ENCODE peak calls at places on chromosomes 1 and 21, in ten cellular contexts. One of them, this sample, is unnamed.

GRCh38 chr1:152449661-152450060 is 35.6 kb upstream of the CRNN start:
- DNase-seq in body of pancreas: no peak
- DNase-seq in mucosa of descending colon: no peak
- DNase-seq in endothelial cell of umbilical vein: no peak
- DNase-seq in stomach: no peak
- DNase-seq in neuronal stem cell: no peak
- DNase-seq in foreskin keratinocyte: no peak
- DNase-seq in CD4-positive, CD25-positive, alpha-beta regulatory T cell: no peak
- DNase-seq in adrenal gland: no peak
- DNase-seq in tibial artery: no peak
- DNase-seq in this sample: no peak

GRCh38 chr1:117093091-117093534 is 28.4 kb downstream of the TRIM45 start:
- DNase-seq in body of pancreas: no peak
- DNase-seq in mucosa of descending colon: no peak
- DNase-seq in endothelial cell of umbilical vein: peak; percentile 96
- DNase-seq in stomach: peak; percentile 31
- DNase-seq in neuronal stem cell: peak; percentile 23
- DNase-seq in foreskin keratinocyte: peak; percentile 99
- DNase-seq in CD4-positive, CD25-positive, alpha-beta regulatory T cell: peak; percentile 22
- DNase-seq in adrenal gland: peak; percentile 76
- DNase-seq in tibial artery: peak; percentile 74
- DNase-seq in this sample: peak; percentile 55

GRCh38 chr21:31597683-31598082 is 61.8 kb upstream of the SOD1 start:
- DNase-seq in body of pancreas: no peak
- DNase-seq in mucosa of descending colon: no peak
- DNase-seq in endothelial cell of umbilical vein: no peak
- DNase-seq in stomach: no peak
- DNase-seq in neuronal stem cell: no peak
- DNase-seq in foreskin keratinocyte: no peak
- DNase-seq in CD4-positive, CD25-positive, alpha-beta regulatory T cell: no peak
- DNase-seq in adrenal gland: no peak
- DNase-seq in tibial artery: no peak
- DNase-seq in this sample: peak; percentile 26

GRCh38 chr21:25459365-25459764 is 147.9 kb downstream of the MRPL39 start:
- DNase-seq in body of pancreas: no peak
- DNase-seq in mucosa of descending colon: no peak
- DNase-seq in endothelial cell of umbilical vein: no peak
- DNase-seq in stomach: no peak
- DNase-seq in neuronal stem cell: no peak
- DNase-seq in foreskin keratinocyte: no peak
- DNase-seq in CD4-positive, CD25-positive, alpha-beta regulatory T cell: no peak
- DNase-seq in adrenal gland: no peak
- DNase-seq in tibial artery: no peak
- DNase-seq in this sample: no peak

GRCh38 chr1:22611530-22611947 is 24.9 kb upstream of the C1QA start:
- DNase-seq in body of pancreas: peak; percentile 38
- DNase-seq in mucosa of descending colon: no peak
- DNase-seq in endothelial cell of umbilical vein: peak; percentile 53
- DNase-seq in stomach: no peak
- DNase-seq in neuronal stem cell: peak; percentile 80
- DNase-seq in foreskin keratinocyte: peak; percentile 53
- DNase-seq in CD4-positive, CD25-positive, alpha-beta regulatory T cell: peak; percentile 25
- DNase-seq in adrenal gland: peak; percentile 50
- DNase-seq in tibial artery: no peak
- DNase-seq in this sample: peak; percentile 80

GRCh38 chr1:88698140-88698539 is 14.1 kb downstream of the PKN2 start:
- DNase-seq in body of pancreas: no peak
- DNase-seq in mucosa of descending colon: no peak
- DNase-seq in endothelial cell of umbilical vein: peak; percentile 57
- DNase-seq in stomach: no peak
- DNase-seq in neuronal stem cell: no peak
- DNase-seq in foreskin keratinocyte: no peak
- DNase-seq in CD4-positive, CD25-positive, alpha-beta regulatory T cell: no peak
- DNase-seq in adrenal gland: no peak
- DNase-seq in tibial artery: no peak
- DNase-seq in this sample: no peak

GRCh38 chr1:2330035-2330434 is 61.3 kb downstream of the MORN1 start:
- DNase-seq in body of pancreas: no peak
- DNase-seq in mucosa of descending colon: no peak
- DNase-seq in endothelial cell of umbilical vein: no peak
- DNase-seq in stomach: no peak
- DNase-seq in neuronal stem cell: no peak
- DNase-seq in foreskin keratinocyte: no peak
- DNase-seq in CD4-positive, CD25-positive, alpha-beta regulatory T cell: no peak
- DNase-seq in adrenal gland: no peak
- DNase-seq in tibial artery: no peak
- DNase-seq in this sample: no peak

GRCh38 chr1:40389871-40390560 is 16.5 kb downstream of the SMAP2 start:
- DNase-seq in body of pancreas: peak; percentile 49
- DNase-seq in mucosa of descending colon: no peak
- DNase-seq in endothelial cell of umbilical vein: no peak
- DNase-seq in stomach: peak; percentile 53
- DNase-seq in neuronal stem cell: no peak
- DNase-seq in foreskin keratinocyte: no peak
- DNase-seq in CD4-positive, CD25-positive, alpha-beta regulatory T cell: no peak
- DNase-seq in adrenal gland: no peak
- DNase-seq in tibial artery: peak; percentile 76
- DNase-seq in this sample: no peak

GRCh38 chr1:224644553-224645154 is 28.5 kb downstream of the CNIH3 start:
- DNase-seq in body of pancreas: peak; percentile 56
- DNase-seq in mucosa of descending colon: no peak
- DNase-seq in endothelial cell of umbilical vein: peak; percentile 54
- DNase-seq in stomach: peak; percentile 39
- DNase-seq in neuronal stem cell: peak; percentile 43
- DNase-seq in foreskin keratinocyte: peak; percentile 38
- DNase-seq in CD4-positive, CD25-positive, alpha-beta regulatory T cell: peak; percentile 67
- DNase-seq in adrenal gland: peak; percentile 52
- DNase-seq in tibial artery: no peak
- DNase-seq in this sample: peak; percentile 71

GRCh38 chr1:54407957-54408700 is 1.9 kb upstream of the SSBP3 start:
- DNase-seq in body of pancreas: no peak
- DNase-seq in mucosa of descending colon: no peak
- DNase-seq in endothelial cell of umbilical vein: peak; percentile 77
- DNase-seq in stomach: no peak
- DNase-seq in neuronal stem cell: no peak
- DNase-seq in foreskin keratinocyte: peak; percentile 71
- DNase-seq in CD4-positive, CD25-positive, alpha-beta regulatory T cell: no peak
- DNase-seq in adrenal gland: peak; percentile 68
- DNase-seq in tibial artery: no peak
- DNase-seq in this sample: no peak

GRCh38 chr1:54410359-54410758 is 4.2 kb upstream of the SSBP3 start:
- DNase-seq in body of pancreas: no peak
- DNase-seq in mucosa of descending colon: no peak
- DNase-seq in endothelial cell of umbilical vein: no peak
- DNase-seq in stomach: no peak
- DNase-seq in neuronal stem cell: no peak
- DNase-seq in foreskin keratinocyte: no peak
- DNase-seq in CD4-positive, CD25-positive, alpha-beta regulatory T cell: no peak
- DNase-seq in adrenal gland: no peak
- DNase-seq in tibial artery: no peak
- DNase-seq in this sample: no peak

GRCh38 chr1:54407201-54407956 is 1.2 kb upstream of the SSBP3 start:
- DNase-seq in body of pancreas: peak; percentile 84
- DNase-seq in mucosa of descending colon: peak; percentile 67
- DNase-seq in endothelial cell of umbilical vein: peak; percentile 92
- DNase-seq in stomach: peak; percentile 75
- DNase-seq in neuronal stem cell: peak; percentile 89
- DNase-seq in foreskin keratinocyte: peak; percentile 88
- DNase-seq in CD4-positive, CD25-positive, alpha-beta regulatory T cell: peak; percentile 93
- DNase-seq in adrenal gland: peak; percentile 86
- DNase-seq in tibial artery: peak; percentile 77
- DNase-seq in this sample: peak; percentile 78

GRCh38 chr1:54409156-54410142 is 3.3 kb upstream of the SSBP3 start:
- DNase-seq in body of pancreas: no peak
- DNase-seq in mucosa of descending colon: peak; percentile 67
- DNase-seq in endothelial cell of umbilical vein: no peak
- DNase-seq in stomach: peak; percentile 28
- DNase-seq in neuronal stem cell: no peak
- DNase-seq in foreskin keratinocyte: no peak
- DNase-seq in CD4-positive, CD25-positive, alpha-beta regulatory T cell: peak; percentile 79
- DNase-seq in adrenal gland: no peak
- DNase-seq in tibial artery: no peak
- DNase-seq in this sample: no peak

DNA sequence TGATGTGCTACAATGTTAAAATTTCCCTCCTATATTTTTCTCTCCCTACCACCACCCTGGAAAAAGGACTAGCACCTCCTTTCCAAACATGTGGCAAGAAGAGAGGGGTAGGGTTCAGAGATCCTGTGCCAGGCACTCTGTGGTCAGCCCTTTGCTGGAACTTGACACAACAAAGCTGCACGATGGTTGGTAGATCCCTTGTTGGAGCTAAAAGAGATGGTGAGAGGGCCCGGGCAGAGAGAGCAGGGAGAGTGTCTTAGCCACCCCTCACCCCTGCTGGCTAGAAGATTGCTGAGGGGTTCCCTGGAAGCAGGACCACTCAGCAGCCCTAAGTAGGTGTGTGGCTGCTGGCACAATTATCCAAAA is 2.5 kb upstream of the SSBP3 start:
- DNase-seq in body of pancreas: no peak
- DNase-seq in mucosa of descending colon: no peak
- DNase-seq in endothelial cell of umbilical vein: no peak
- DNase-seq in stomach: no peak
- DNase-seq in neuronal stem cell: no peak
- DNase-seq in foreskin keratinocyte: no peak
- DNase-seq in CD4-positive, CD25-positive, alpha-beta regulatory T cell: no peak
- DNase-seq in adrenal gland: no peak
- DNase-seq in tibial artery: no peak
- DNase-seq in this sample: no peak
- H3K4me1 ChIP-seq in body of pancreas: peaks cover 27% of the 10 kb centered on the region
- H3K4me1 ChIP-seq in mucosa of descending colon: peaks cover 40% of the 10 kb centered on the region
- H3K4me1 ChIP-seq in endothelial cell of umbilical vein: peaks cover 40% of the 10 kb centered on the region
- H3K4me1 ChIP-seq in stomach: peaks cover 55% of the 10 kb centered on the region
- H3K4me1 ChIP-seq in neuronal stem cell: peaks cover 35% of the 10 kb centered on the region
- H3K4me1 ChIP-seq in foreskin keratinocyte: peaks cover 19% of the 10 kb centered on the region
- H3K4me1 ChIP-seq in CD4-positive, CD25-positive, alpha-beta regulatory T cell: peaks cover 52% of the 10 kb centered on the region
- H3K4me1 ChIP-seq in adrenal gland: peaks cover 26% of the 10 kb centered on the region
- H3K4me1 ChIP-seq in tibial artery: peaks cover 29% of the 10 kb centered on the region
- H3K4me1 ChIP-seq in this sample: peaks cover 9% of the 10 kb centered on the region

DNA sequence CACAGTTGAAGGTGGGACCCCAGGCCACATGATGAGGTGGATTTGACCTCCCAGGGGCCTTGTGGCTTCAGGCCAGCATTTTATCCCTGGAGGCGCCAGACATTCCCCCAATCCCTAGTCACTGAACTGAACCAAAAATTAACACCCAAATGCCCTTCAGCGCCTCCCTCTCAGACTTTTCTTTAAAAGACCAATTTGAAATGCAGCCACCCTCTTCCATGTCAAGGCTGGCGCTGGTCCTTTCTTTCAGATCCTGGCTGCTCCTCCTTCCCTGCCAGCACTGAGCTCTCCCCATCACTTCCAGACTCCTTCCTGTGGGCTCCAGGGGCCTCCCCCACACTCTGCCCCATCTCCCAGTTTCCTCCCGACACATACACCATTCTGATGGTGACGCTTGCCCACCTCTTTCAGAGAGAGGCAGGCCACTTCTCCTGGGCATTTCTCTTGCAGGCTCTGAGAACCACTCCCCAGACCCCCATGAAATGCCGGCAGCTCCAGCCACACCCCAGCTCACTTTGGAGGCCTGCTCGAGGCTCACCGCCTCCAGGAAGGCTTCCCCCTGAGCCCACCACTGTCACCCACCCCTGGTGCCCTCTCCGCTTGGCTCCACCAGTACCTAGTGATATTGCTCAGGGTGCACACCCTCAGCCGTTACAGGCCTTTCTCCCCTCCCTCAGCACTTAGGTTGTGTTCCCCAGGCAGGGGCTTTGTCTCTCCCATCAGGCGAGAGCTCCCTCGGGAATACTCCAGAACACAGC is 27.0 kb downstream of the NAV1 start:
- DNase-seq in body of pancreas: no peak
- DNase-seq in mucosa of descending colon: no peak
- DNase-seq in endothelial cell of umbilical vein: no peak
- DNase-seq in stomach: no peak
- DNase-seq in neuronal stem cell: no peak
- DNase-seq in foreskin keratinocyte: no peak
- DNase-seq in CD4-positive, CD25-positive, alpha-beta regulatory T cell: no peak
- DNase-seq in adrenal gland: no peak
- DNase-seq in tibial artery: no peak
- DNase-seq in this sample: no peak
- H3K4me1 ChIP-seq in body of pancreas: no peaks in the 10 kb centered on the region
- H3K4me1 ChIP-seq in mucosa of descending colon: no peaks in the 10 kb centered on the region
- H3K4me1 ChIP-seq in endothelial cell of umbilical vein: peaks cover 31% of the 10 kb centered on the region
- H3K4me1 ChIP-seq in stomach: peaks cover 20% of the 10 kb centered on the region
- H3K4me1 ChIP-seq in neuronal stem cell: peaks cover 5% of the 10 kb centered on the region
- H3K4me1 ChIP-seq in foreskin keratinocyte: peaks cover 9% of the 10 kb centered on the region
- H3K4me1 ChIP-seq in CD4-positive, CD25-positive, alpha-beta regulatory T cell: no peaks in the 10 kb centered on the region
- H3K4me1 ChIP-seq in adrenal gland: no peaks in the 10 kb centered on the region
- H3K4me1 ChIP-seq in tibial artery: peaks cover 9% of the 10 kb centered on the region
- H3K4me1 ChIP-seq in this sample: peaks cover 23% of the 10 kb centered on the region

GRCh38 chr1:154807048-154807591 is 63.0 kb downstream of the KCNN3 start:
- DNase-seq in body of pancreas: no peak
- DNase-seq in mucosa of descending colon: peak; percentile 22
- DNase-seq in endothelial cell of umbilical vein: no peak
- DNase-seq in stomach: no peak
- DNase-seq in neuronal stem cell: no peak
- DNase-seq in foreskin keratinocyte: no peak
- DNase-seq in CD4-positive, CD25-positive, alpha-beta regulatory T cell: no peak
- DNase-seq in adrenal gland: no peak
- DNase-seq in tibial artery: no peak
- DNase-seq in this sample: peak; percentile 40
- H3K4me1 ChIP-seq in body of pancreas: no peaks in the 10 kb centered on the region
- H3K4me1 ChIP-seq in mucosa of descending colon: no peaks in the 10 kb centered on the region
- H3K4me1 ChIP-seq in endothelial cell of umbilical vein: peaks cover 9% of the 10 kb centered on the region
- H3K4me1 ChIP-seq in stomach: peaks cover 14% of the 10 kb centered on the region
- H3K4me1 ChIP-seq in neuronal stem cell: peaks cover 13% of the 10 kb centered on the region
- H3K4me1 ChIP-seq in foreskin keratinocyte: peaks cover 7% of the 10 kb centered on the region
- H3K4me1 ChIP-seq in CD4-positive, CD25-positive, alpha-beta regulatory T cell: no peaks in the 10 kb centered on the region
- H3K4me1 ChIP-seq in adrenal gland: no peaks in the 10 kb centered on the region
- H3K4me1 ChIP-seq in tibial artery: no peaks in the 10 kb centered on the region
- H3K4me1 ChIP-seq in this sample: peaks cover 90% of the 10 kb centered on the region

DNA sequence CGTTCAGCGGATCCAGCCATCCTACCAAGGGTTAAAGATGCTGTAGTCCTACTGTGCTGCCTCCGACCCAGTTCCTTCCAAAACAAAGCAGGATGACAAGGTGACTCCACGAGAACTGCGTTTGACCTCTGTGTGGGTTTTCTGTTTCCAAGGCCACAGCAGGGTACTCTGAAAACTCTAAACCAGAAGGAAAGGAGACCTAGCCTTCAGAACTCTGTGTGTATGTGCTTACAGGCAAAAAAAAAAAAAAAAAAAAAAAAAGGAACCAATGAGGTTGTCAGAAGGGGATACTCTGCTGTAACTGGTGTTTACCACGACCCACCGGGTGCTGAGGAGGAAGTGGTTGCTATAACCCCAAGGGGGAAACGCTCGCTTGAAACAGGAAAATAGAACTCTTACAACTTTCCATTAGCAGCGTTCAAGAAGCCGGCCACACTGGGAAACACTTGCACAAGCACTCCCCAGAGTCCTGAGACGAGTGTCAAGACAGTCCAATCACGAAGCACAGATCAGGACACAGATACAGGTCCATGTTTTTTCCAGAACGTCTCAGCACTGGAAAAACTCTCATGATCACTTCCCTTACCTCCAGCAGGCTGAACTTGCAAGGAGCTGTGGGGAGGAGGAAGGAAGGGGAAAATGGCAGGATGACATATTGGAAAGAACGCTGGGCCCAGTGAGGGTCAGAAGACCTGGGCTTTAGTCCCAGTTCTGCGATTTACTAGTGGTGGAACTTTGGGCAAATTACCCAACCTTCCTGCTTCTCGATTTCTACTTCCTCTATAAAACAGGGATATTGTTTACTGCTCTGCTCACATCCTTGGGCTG is 64.0 kb downstream of the ITPKB start:
- DNase-seq in body of pancreas: no peak
- DNase-seq in mucosa of descending colon: peak; percentile 74
- DNase-seq in endothelial cell of umbilical vein: peak; percentile 80
- DNase-seq in stomach: peak; percentile 54
- DNase-seq in neuronal stem cell: no peak
- DNase-seq in foreskin keratinocyte: no peak
- DNase-seq in CD4-positive, CD25-positive, alpha-beta regulatory T cell: peak; percentile 93
- DNase-seq in adrenal gland: peak; percentile 47
- DNase-seq in tibial artery: peak; percentile 76
- DNase-seq in this sample: no peak
- H3K4me1 ChIP-seq in body of pancreas: peaks cover 5% of the 10 kb centered on the region
- H3K4me1 ChIP-seq in mucosa of descending colon: peaks cover 24% of the 10 kb centered on the region
- H3K4me1 ChIP-seq in endothelial cell of umbilical vein: peaks cover 15% of the 10 kb centered on the region
- H3K4me1 ChIP-seq in stomach: peaks cover 83% of the 10 kb centered on the region
- H3K4me1 ChIP-seq in neuronal stem cell: peaks cover 10% of the 10 kb centered on the region
- H3K4me1 ChIP-seq in foreskin keratinocyte: peaks cover 21% of the 10 kb centered on the region
- H3K4me1 ChIP-seq in CD4-positive, CD25-positive, alpha-beta regulatory T cell: peaks cover 97% of the 10 kb centered on the region
- H3K4me1 ChIP-seq in adrenal gland: peaks cover 53% of the 10 kb centered on the region
- H3K4me1 ChIP-seq in tibial artery: peaks cover 59% of the 10 kb centered on the region
- H3K4me1 ChIP-seq in this sample: peaks cover 32% of the 10 kb centered on the region

This sample was measured in SJCRH30.